ENCODE peak calls at places on chromosome 17, in seven cellular contexts. One of them, this sample, is unnamed.

GRCh38 chr17:15119928-15120327 is 145.2 kb downstream of the PMP22 start:
- DNase-seq in activated effector memory CD4-positive, alpha-beta T cell treated with anti-CD3 and anti-CD28 coated beads, Interleukin-2, amount 50 U/mL, for 16 hours: no peak
- DNase-seq in body of pancreas: no peak
- DNase-seq in nucleus accumbens: no peak
- DNase-seq in hippocampal formation: no peak
- DNase-seq in skeletal muscle cell: peak
- DNase-seq in NCI-H510A treated with DMSO at 0.1 percent for 48 hours: no peak
- DNase-seq in this sample: peak

GRCh38 chr17:39573447-39574298 is 34.0 kb downstream of the NEUROD2 start:
- DNase-seq in activated effector memory CD4-positive, alpha-beta T cell treated with anti-CD3 and anti-CD28 coated beads, Interleukin-2, amount 50 U/mL, for 16 hours: peak
- DNase-seq in body of pancreas: peak
- DNase-seq in nucleus accumbens: peak
- DNase-seq in hippocampal formation: no peak
- DNase-seq in skeletal muscle cell: no peak
- DNase-seq in NCI-H510A treated with DMSO at 0.1 percent for 48 hours: peak
- DNase-seq in this sample: peak

GRCh38 chr17:65324977-65325376 is 187.8 kb downstream of the RGS9 start:
- DNase-seq in activated effector memory CD4-positive, alpha-beta T cell treated with anti-CD3 and anti-CD28 coated beads, Interleukin-2, amount 50 U/mL, for 16 hours: no peak
- DNase-seq in body of pancreas: peak
- DNase-seq in nucleus accumbens: no peak
- DNase-seq in hippocampal formation: no peak
- DNase-seq in skeletal muscle cell: peak
- DNase-seq in NCI-H510A treated with DMSO at 0.1 percent for 48 hours: no peak
- DNase-seq in this sample: no peak

GRCh38 chr17:76274559-76274956 is 9.4 kb downstream of the UBALD2 start:
- DNase-seq in activated effector memory CD4-positive, alpha-beta T cell treated with anti-CD3 and anti-CD28 coated beads, Interleukin-2, amount 50 U/mL, for 16 hours: no peak
- DNase-seq in body of pancreas: no peak
- DNase-seq in nucleus accumbens: no peak
- DNase-seq in hippocampal formation: no peak
- DNase-seq in skeletal muscle cell: no peak
- DNase-seq in NCI-H510A treated with DMSO at 0.1 percent for 48 hours: peak
- DNase-seq in this sample: no peak

GRCh38 chr17:49497147-49498036 is 2.3 kb downstream of the NGFR start:
- DNase-seq in activated effector memory CD4-positive, alpha-beta T cell treated with anti-CD3 and anti-CD28 coated beads, Interleukin-2, amount 50 U/mL, for 16 hours: peak
- DNase-seq in body of pancreas: no peak
- DNase-seq in nucleus accumbens: peak
- DNase-seq in hippocampal formation: no peak
- DNase-seq in skeletal muscle cell: no peak
- DNase-seq in NCI-H510A treated with DMSO at 0.1 percent for 48 hours: peak
- DNase-seq in this sample: peak

GRCh38 chr17:72665841-72666518 is 426.5 kb downstream of the SLC39A11 start:
- DNase-seq in activated effector memory CD4-positive, alpha-beta T cell treated with anti-CD3 and anti-CD28 coated beads, Interleukin-2, amount 50 U/mL, for 16 hours: no peak
- DNase-seq in body of pancreas: no peak
- DNase-seq in nucleus accumbens: no peak
- DNase-seq in hippocampal formation: no peak
- DNase-seq in skeletal muscle cell: no peak
- DNase-seq in NCI-H510A treated with DMSO at 0.1 percent for 48 hours: peak
- DNase-seq in this sample: no peak

GRCh38 chr17:4901648-4902344 is 1.1 kb downstream of the CHRNE start:
- DNase-seq in activated effector memory CD4-positive, alpha-beta T cell treated with anti-CD3 and anti-CD28 coated beads, Interleukin-2, amount 50 U/mL, for 16 hours: peak
- DNase-seq in body of pancreas: peak
- DNase-seq in nucleus accumbens: no peak
- DNase-seq in hippocampal formation: no peak
- DNase-seq in skeletal muscle cell: no peak
- DNase-seq in NCI-H510A treated with DMSO at 0.1 percent for 48 hours: no peak
- DNase-seq in this sample: no peak

GRCh38 chr17:1467898-1468492 is 12.0 kb upstream of the CRK start:
- DNase-seq in activated effector memory CD4-positive, alpha-beta T cell treated with anti-CD3 and anti-CD28 coated beads, Interleukin-2, amount 50 U/mL, for 16 hours: no peak
- DNase-seq in body of pancreas: peak
- DNase-seq in nucleus accumbens: no peak
- DNase-seq in hippocampal formation: no peak
- DNase-seq in skeletal muscle cell: no peak
- DNase-seq in NCI-H510A treated with DMSO at 0.1 percent for 48 hours: no peak
- DNase-seq in this sample: no peak

GRCh38 chr17:19537116-19537515 is 3.5 kb downstream of the SLC47A1 start:
- DNase-seq in activated effector memory CD4-positive, alpha-beta T cell treated with anti-CD3 and anti-CD28 coated beads, Interleukin-2, amount 50 U/mL, for 16 hours: no peak
- DNase-seq in body of pancreas: no peak
- DNase-seq in nucleus accumbens: no peak
- DNase-seq in hippocampal formation: no peak
- DNase-seq in skeletal muscle cell: no peak
- DNase-seq in NCI-H510A treated with DMSO at 0.1 percent for 48 hours: no peak
- DNase-seq in this sample: no peak

GRCh38 chr17:44653954-44654353 is 2.3 kb upstream of the MEIOC start:
- DNase-seq in activated effector memory CD4-positive, alpha-beta T cell treated with anti-CD3 and anti-CD28 coated beads, Interleukin-2, amount 50 U/mL, for 16 hours: no peak
- DNase-seq in body of pancreas: no peak
- DNase-seq in nucleus accumbens: no peak
- DNase-seq in hippocampal formation: no peak
- DNase-seq in skeletal muscle cell: no peak
- DNase-seq in NCI-H510A treated with DMSO at 0.1 percent for 48 hours: no peak
- DNase-seq in this sample: no peak

GRCh38 chr17:39231587-39232551 is 6.1 kb upstream of the STAC2 start:
- DNase-seq in activated effector memory CD4-positive, alpha-beta T cell treated with anti-CD3 and anti-CD28 coated beads, Interleukin-2, amount 50 U/mL, for 16 hours: peak
- DNase-seq in body of pancreas: peak
- DNase-seq in nucleus accumbens: no peak
- DNase-seq in hippocampal formation: no peak
- DNase-seq in skeletal muscle cell: no peak
- DNase-seq in NCI-H510A treated with DMSO at 0.1 percent for 48 hours: no peak
- DNase-seq in this sample: peak

GRCh38 chr17:50635720-50636144 is 1.1 kb downstream of the ABCC3 start:
- DNase-seq in activated effector memory CD4-positive, alpha-beta T cell treated with anti-CD3 and anti-CD28 coated beads, Interleukin-2, amount 50 U/mL, for 16 hours: no peak
- DNase-seq in body of pancreas: no peak
- DNase-seq in nucleus accumbens: no peak
- DNase-seq in hippocampal formation: no peak
- DNase-seq in skeletal muscle cell: no peak
- DNase-seq in NCI-H510A treated with DMSO at 0.1 percent for 48 hours: no peak
- DNase-seq in this sample: no peak

GRCh38 chr17:79951361-79952264 is 84.1 kb downstream of the TBC1D16 start:
- DNase-seq in activated effector memory CD4-positive, alpha-beta T cell treated with anti-CD3 and anti-CD28 coated beads, Interleukin-2, amount 50 U/mL, for 16 hours: peak
- DNase-seq in body of pancreas: peak
- DNase-seq in nucleus accumbens: peak
- DNase-seq in hippocampal formation: peak
- DNase-seq in skeletal muscle cell: peak
- DNase-seq in NCI-H510A treated with DMSO at 0.1 percent for 48 hours: peak
- DNase-seq in this sample: no peak

GRCh38 chr17:34869636-34870035 is 91.6 kb downstream of the CCT6B start:
- DNase-seq in activated effector memory CD4-positive, alpha-beta T cell treated with anti-CD3 and anti-CD28 coated beads, Interleukin-2, amount 50 U/mL, for 16 hours: no peak
- DNase-seq in body of pancreas: no peak
- DNase-seq in nucleus accumbens: no peak
- DNase-seq in hippocampal formation: peak
- DNase-seq in skeletal muscle cell: no peak
- DNase-seq in NCI-H510A treated with DMSO at 0.1 percent for 48 hours: no peak
- DNase-seq in this sample: no peak

GRCh38 chr17:40530988-40531971 is 29.9 kb upstream of the TNS4 start:
- DNase-seq in activated effector memory CD4-positive, alpha-beta T cell treated with anti-CD3 and anti-CD28 coated beads, Interleukin-2, amount 50 U/mL, for 16 hours: peak
- DNase-seq in body of pancreas: no peak
- DNase-seq in nucleus accumbens: no peak
- DNase-seq in hippocampal formation: no peak
- DNase-seq in skeletal muscle cell: no peak
- DNase-seq in NCI-H510A treated with DMSO at 0.1 percent for 48 hours: no peak
- DNase-seq in this sample: no peak

GRCh38 chr17:75703591-75703990 is 17.7 kb upstream of the ITGB4 start:
- DNase-seq in activated effector memory CD4-positive, alpha-beta T cell treated with anti-CD3 and anti-CD28 coated beads, Interleukin-2, amount 50 U/mL, for 16 hours: no peak
- DNase-seq in body of pancreas: no peak
- DNase-seq in nucleus accumbens: no peak
- DNase-seq in hippocampal formation: no peak
- DNase-seq in skeletal muscle cell: no peak
- DNase-seq in NCI-H510A treated with DMSO at 0.1 percent for 48 hours: no peak
- DNase-seq in this sample: no peak

GRCh38 chr17:76740329-76741118 is 2.6 kb downstream of the MFSD11 start:
- DNase-seq in activated effector memory CD4-positive, alpha-beta T cell treated with anti-CD3 and anti-CD28 coated beads, Interleukin-2, amount 50 U/mL, for 16 hours: no peak
- DNase-seq in body of pancreas: no peak
- DNase-seq in nucleus accumbens: no peak
- DNase-seq in hippocampal formation: no peak
- DNase-seq in skeletal muscle cell: peak
- DNase-seq in NCI-H510A treated with DMSO at 0.1 percent for 48 hours: no peak
- DNase-seq in this sample: peak

GRCh38 chr17:66462010-66462409 is 159.6 kb downstream of the PRKCA start:
- DNase-seq in activated effector memory CD4-positive, alpha-beta T cell treated with anti-CD3 and anti-CD28 coated beads, Interleukin-2, amount 50 U/mL, for 16 hours: no peak
- DNase-seq in body of pancreas: no peak
- DNase-seq in nucleus accumbens: no peak
- DNase-seq in hippocampal formation: peak
- DNase-seq in skeletal muscle cell: no peak
- DNase-seq in NCI-H510A treated with DMSO at 0.1 percent for 48 hours: no peak
- DNase-seq in this sample: no peak

GRCh38 chr17:17381438-17382059 is 78.4 kb downstream of the NT5M start:
- DNase-seq in activated effector memory CD4-positive, alpha-beta T cell treated with anti-CD3 and anti-CD28 coated beads, Interleukin-2, amount 50 U/mL, for 16 hours: no peak
- DNase-seq in body of pancreas: no peak
- DNase-seq in nucleus accumbens: no peak
- DNase-seq in hippocampal formation: peak
- DNase-seq in skeletal muscle cell: no peak
- DNase-seq in NCI-H510A treated with DMSO at 0.1 percent for 48 hours: no peak
- DNase-seq in this sample: no peak

GRCh38 chr17:50052822-50053653 is 2.9 kb upstream of the ITGA3 start:
- DNase-seq in activated effector memory CD4-positive, alpha-beta T cell treated with anti-CD3 and anti-CD28 coated beads, Interleukin-2, amount 50 U/mL, for 16 hours: no peak
- DNase-seq in body of pancreas: peak
- DNase-seq in nucleus accumbens: no peak
- DNase-seq in hippocampal formation: no peak
- DNase-seq in skeletal muscle cell: no peak
- DNase-seq in NCI-H510A treated with DMSO at 0.1 percent for 48 hours: peak
- DNase-seq in this sample: no peak

GRCh38 chr17:3879181-3879580 is 13.7 kb downstream of the CAMKK1 start:
- DNase-seq in activated effector memory CD4-positive, alpha-beta T cell treated with anti-CD3 and anti-CD28 coated beads, Interleukin-2, amount 50 U/mL, for 16 hours: no peak
- DNase-seq in body of pancreas: peak
- DNase-seq in nucleus accumbens: no peak
- DNase-seq in hippocampal formation: no peak
- DNase-seq in skeletal muscle cell: peak
- DNase-seq in NCI-H510A treated with DMSO at 0.1 percent for 48 hours: peak
- DNase-seq in this sample: peak

GRCh38 chr17:3935140-3935542 is 18.9 kb upstream of the P2RX1 start:
- DNase-seq in activated effector memory CD4-positive, alpha-beta T cell treated with anti-CD3 and anti-CD28 coated beads, Interleukin-2, amount 50 U/mL, for 16 hours: no peak
- DNase-seq in body of pancreas: peak
- DNase-seq in nucleus accumbens: no peak
- DNase-seq in hippocampal formation: no peak
- DNase-seq in skeletal muscle cell: peak
- DNase-seq in NCI-H510A treated with DMSO at 0.1 percent for 48 hours: peak
- DNase-seq in this sample: peak

GRCh38 chr17:37605081-37605480 is 4.1 kb downstream of the SYNRG start:
- DNase-seq in activated effector memory CD4-positive, alpha-beta T cell treated with anti-CD3 and anti-CD28 coated beads, Interleukin-2, amount 50 U/mL, for 16 hours: no peak
- DNase-seq in body of pancreas: no peak
- DNase-seq in nucleus accumbens: no peak
- DNase-seq in hippocampal formation: no peak
- DNase-seq in skeletal muscle cell: no peak
- DNase-seq in NCI-H510A treated with DMSO at 0.1 percent for 48 hours: no peak
- DNase-seq in this sample: no peak

GRCh38 chr17:27980035-27980434 is 62.4 kb upstream of the NLK start:
- DNase-seq in activated effector memory CD4-positive, alpha-beta T cell treated with anti-CD3 and anti-CD28 coated beads, Interleukin-2, amount 50 U/mL, for 16 hours: no peak
- DNase-seq in body of pancreas: no peak
- DNase-seq in nucleus accumbens: no peak
- DNase-seq in hippocampal formation: no peak
- DNase-seq in skeletal muscle cell: peak
- DNase-seq in NCI-H510A treated with DMSO at 0.1 percent for 48 hours: no peak
- DNase-seq in this sample: no peak

GRCh38 chr17:7888184-7888920 is at the start of gene CHD3:
- DNase-seq in activated effector memory CD4-positive, alpha-beta T cell treated with anti-CD3 and anti-CD28 coated beads, Interleukin-2, amount 50 U/mL, for 16 hours: peak
- DNase-seq in body of pancreas: peak
- DNase-seq in nucleus accumbens: no peak
- DNase-seq in hippocampal formation: no peak
- DNase-seq in skeletal muscle cell: no peak
- DNase-seq in NCI-H510A treated with DMSO at 0.1 percent for 48 hours: peak
- DNase-seq in this sample: no peak

GRCh38 chr17:81043725-81044427 is 8.9 kb downstream of the BAIAP2 start:
- DNase-seq in activated effector memory CD4-positive, alpha-beta T cell treated with anti-CD3 and anti-CD28 coated beads, Interleukin-2, amount 50 U/mL, for 16 hours: no peak
- DNase-seq in body of pancreas: peak
- DNase-seq in nucleus accumbens: no peak
- DNase-seq in hippocampal formation: no peak
- DNase-seq in skeletal muscle cell: no peak
- DNase-seq in NCI-H510A treated with DMSO at 0.1 percent for 48 hours: no peak
- DNase-seq in this sample: no peak

GRCh38 chr17:75295220-75296158 is 6.3 kb upstream of the SLC25A19 start:
- DNase-seq in activated effector memory CD4-positive, alpha-beta T cell treated with anti-CD3 and anti-CD28 coated beads, Interleukin-2, amount 50 U/mL, for 16 hours: no peak
- DNase-seq in body of pancreas: peak
- DNase-seq in nucleus accumbens: no peak
- DNase-seq in hippocampal formation: no peak
- DNase-seq in skeletal muscle cell: no peak
- DNase-seq in NCI-H510A treated with DMSO at 0.1 percent for 48 hours: no peak
- DNase-seq in this sample: no peak

GRCh38 chr17:6558276-6558675 is 1.9 kb upstream of the PITPNM3 start:
- DNase-seq in activated effector memory CD4-positive, alpha-beta T cell treated with anti-CD3 and anti-CD28 coated beads, Interleukin-2, amount 50 U/mL, for 16 hours: no peak
- DNase-seq in body of pancreas: no peak
- DNase-seq in nucleus accumbens: no peak
- DNase-seq in hippocampal formation: no peak
- DNase-seq in skeletal muscle cell: no peak
- DNase-seq in NCI-H510A treated with DMSO at 0.1 percent for 48 hours: no peak
- DNase-seq in this sample: no peak

GRCh38 chr17:78268191-78268874 is 36.9 kb downstream of the TMEM235 start:
- DNase-seq in activated effector memory CD4-positive, alpha-beta T cell treated with anti-CD3 and anti-CD28 coated beads, Interleukin-2, amount 50 U/mL, for 16 hours: no peak
- DNase-seq in body of pancreas: no peak
- DNase-seq in nucleus accumbens: no peak
- DNase-seq in hippocampal formation: no peak
- DNase-seq in skeletal muscle cell: no peak
- DNase-seq in NCI-H510A treated with DMSO at 0.1 percent for 48 hours: no peak
- DNase-seq in this sample: no peak

GRCh38 chr17:2780256-2780655 is 16.0 kb upstream of the RAP1GAP2 start:
- DNase-seq in activated effector memory CD4-positive, alpha-beta T cell treated with anti-CD3 and anti-CD28 coated beads, Interleukin-2, amount 50 U/mL, for 16 hours: no peak
- DNase-seq in body of pancreas: no peak
- DNase-seq in nucleus accumbens: no peak
- DNase-seq in hippocampal formation: no peak
- DNase-seq in skeletal muscle cell: no peak
- DNase-seq in NCI-H510A treated with DMSO at 0.1 percent for 48 hours: no peak
- DNase-seq in this sample: no peak

GRCh38 chr17:15447928-15448579 is 19.4 kb downstream of the CDRT4 start:
- DNase-seq in activated effector memory CD4-positive, alpha-beta T cell treated with anti-CD3 and anti-CD28 coated beads, Interleukin-2, amount 50 U/mL, for 16 hours: no peak
- DNase-seq in body of pancreas: peak
- DNase-seq in nucleus accumbens: no peak
- DNase-seq in hippocampal formation: no peak
- DNase-seq in skeletal muscle cell: no peak
- DNase-seq in NCI-H510A treated with DMSO at 0.1 percent for 48 hours: no peak
- DNase-seq in this sample: no peak

GRCh38 chr17:27495460-27495859 is 39.2 kb downstream of the KSR1 start:
- DNase-seq in activated effector memory CD4-positive, alpha-beta T cell treated with anti-CD3 and anti-CD28 coated beads, Interleukin-2, amount 50 U/mL, for 16 hours: no peak
- DNase-seq in body of pancreas: peak
- DNase-seq in nucleus accumbens: no peak
- DNase-seq in hippocampal formation: no peak
- DNase-seq in skeletal muscle cell: no peak
- DNase-seq in NCI-H510A treated with DMSO at 0.1 percent for 48 hours: no peak
- DNase-seq in this sample: no peak

GRCh38 chr17:222172-222571 is 40.7 kb upstream of the DOC2B start:
- DNase-seq in activated effector memory CD4-positive, alpha-beta T cell treated with anti-CD3 and anti-CD28 coated beads, Interleukin-2, amount 50 U/mL, for 16 hours: no peak
- DNase-seq in body of pancreas: no peak
- DNase-seq in nucleus accumbens: no peak
- DNase-seq in hippocampal formation: peak
- DNase-seq in skeletal muscle cell: no peak
- DNase-seq in NCI-H510A treated with DMSO at 0.1 percent for 48 hours: no peak
- DNase-seq in this sample: no peak